ENCODE peak calls at places on chromosomes 4 and X, in five cellular contexts. L is pulmonary artery endothelial cell; S is effector memory CD8-positive, alpha-beta T cell; V is left lung; C is PC-9. R is an unnamed sample.

GRCh38 chr4:13865871-13866669 is 238.5 kb upstream of the BOD1L1 start:
- DNase-seq in L (no peak), S (no peak), V (no peak), C (no peak), R (no peak)

GRCh38 chrX:74061879-74062278 is 242.1 kb upstream of the ZCCHC13 start:
- DNase-seq in L (no peak), S (no peak), V (no peak), C (peak), R (no peak)

GRCh38 chr4:114384629-114385028 is 214.0 kb upstream of the UGT8 start:
- DNase-seq in L (peak), S (no peak), V (no peak), C (no peak), R (peak)

GRCh38 chrX:100995469-100995868 is 26.0 kb downstream of the ARL13A start:
- DNase-seq in L (peak), S (no peak), V (no peak), C (peak), R (peak)

GRCh38 chr4:73620115-73620792 is at the start of gene RASSF6:
- DNase-seq in L (no peak), S (no peak), V (peak), C (peak), R (no peak)

GRCh38 chr4:2743518-2744445 is 12.4 kb downstream of the TNIP2 start:
- DNase-seq in L (no peak), S (no peak), V (peak), C (no peak), R (no peak)

GRCh38 chr4:177404980-177405379 is 37.3 kb downstream of the AGA start:
- DNase-seq in L (no peak), S (no peak), V (no peak), C (no peak), R (no peak)

GRCh38 chr4:139921551-139922184 is 232.3 kb downstream of the MAML3 start:
- DNase-seq in L (no peak), S (no peak), V (peak), C (no peak), R (peak)

GRCh38 chrX:129843459-129844306 is at the start of gene ZDHHC9:
- DNase-seq in L (peak), S (peak), V (peak), C (peak), R (peak)

GRCh38 chr4:11529625-11530201 is 101.0 kb upstream of the HS3ST1 start:
- DNase-seq in L (peak), S (no peak), V (no peak), C (no peak), R (peak)

GRCh38 chr4:124828382-124828781 is 115.8 kb upstream of the ANKRD50 start:
- DNase-seq in L (no peak), S (no peak), V (no peak), C (no peak), R (no peak)

GRCh38 chr4:73648478-73648877 is 28.2 kb upstream of the RASSF6 start:
- DNase-seq in L (no peak), S (no peak), V (no peak), C (no peak), R (no peak)

GRCh38 chrX:101931104-101931493 is 728 bp downstream of the ZMAT1 start:
- DNase-seq in L (no peak), S (no peak), V (no peak), C (no peak), R (peak)

GRCh38 chrX:2926664-2927275 is 2.4 kb downstream of the ARSD start:
- DNase-seq in L (no peak), S (no peak), V (no peak), C (no peak), R (no peak)

GRCh38 chr4:142913034-142913433 is 66.9 kb upstream of the INPP4B start:
- DNase-seq in L (no peak), S (no peak), V (no peak), C (no peak), R (no peak)

GRCh38 chr4:183360161-183360919 is 38.1 kb upstream of the CLDN24 start:
- DNase-seq in L (peak), S (no peak), V (no peak), C (no peak), R (peak)

GRCh38 chr4:157804986-157805385 is 367.8 kb downstream of the GASK1B start:
- DNase-seq in L (no peak), S (no peak), V (no peak), C (no peak), R (peak)

GRCh38 chr4:113981591-113981990 is 2.1 kb upstream of the ARSJ start:
- DNase-seq in L (no peak), S (no peak), V (no peak), C (no peak), R (no peak)

GRCh38 chr4:31442236-31442635 is 722.1 kb downstream of the PCDH7 start:
- DNase-seq in L (no peak), S (no peak), V (no peak), C (no peak), R (no peak)

GRCh38 chr4:74418063-74418670 is 26.8 kb upstream of the AREG start:
- DNase-seq in L (peak), S (no peak), V (no peak), C (peak), R (peak)

GRCh38 chrX:20487227-20487626 is 220.5 kb upstream of the RPS6KA3 start:
- DNase-seq in L (no peak), S (no peak), V (no peak), C (no peak), R (no peak)

GRCh38 chrX:71619193-71619592 is 882 bp upstream of the CXCR3 start:
- DNase-seq in L (no peak), S (peak), V (no peak), C (no peak), R (no peak)

GRCh38 chrX:155645180-155645579 is 32.4 kb upstream of the TMLHE start:
- DNase-seq in L (no peak), S (no peak), V (no peak), C (no peak), R (no peak)

GRCh38 chrX:41441934-41442823 is 5.0 kb upstream of the NYX start:
- DNase-seq in L (no peak), S (peak), V (peak), C (peak), R (peak)

GRCh38 chrX:29746326-29746725 is 469.0 kb upstream of the MAGEB2 start:
- DNase-seq in L (no peak), S (no peak), V (no peak), C (no peak), R (no peak)

GRCh38 chr4:154559141-154559841 is 3.5 kb upstream of the FGB start:
- DNase-seq in L (peak), S (no peak), V (no peak), C (no peak), R (peak)

GRCh38 chr4:15344041-15344440 is 83.8 kb upstream of the C1QTNF7 start:
- DNase-seq in L (no peak), S (no peak), V (no peak), C (no peak), R (no peak)

GRCh38 chr4:186166852-186167512 is 24.4 kb upstream of the CYP4V2 start:
- DNase-seq in L (no peak), S (no peak), V (no peak), C (no peak), R (no peak)

GRCh38 chr4:94253036-94253435 is 45.4 kb downstream of the SMARCAD1 start:
- DNase-seq in L (no peak), S (no peak), V (no peak), C (no peak), R (no peak)

GRCh38 chrX:150730719-150731118 is 37.5 kb downstream of the MTMR1 start:
- DNase-seq in L (no peak), S (no peak), V (no peak), C (no peak), R (no peak)

GRCh38 chr4:100295792-100296191 is 105.5 kb upstream of the DDIT4L start:
- DNase-seq in L (no peak), S (no peak), V (no peak), C (no peak), R (peak)

R was measured in lung microvascular endothelial cell.